ENCODE peak calls at places on chromosomes 3 and 15, in seven cellular contexts. One of them, this sample, is unnamed.

GRCh38 chr3:71891483-71891882 is 106.5 kb upstream of the PROK2 start:
- DNase-seq in Karpas-422: no peak
- DNase-seq in left ventricle myocardium inferior: no peak
- DNase-seq in HCT116: no peak
- DNase-seq in endodermal cell: no peak
- DNase-seq in breast epithelium: no peak
- DNase-seq in HL-60: no peak
- DNase-seq in this sample: no peak

GRCh38 chr3:2837893-2838292 is 272.3 kb downstream of the IL5RA start:
- DNase-seq in Karpas-422: no peak
- DNase-seq in left ventricle myocardium inferior: no peak
- DNase-seq in HCT116: no peak
- DNase-seq in endodermal cell: no peak
- DNase-seq in breast epithelium: no peak
- DNase-seq in HL-60: no peak
- DNase-seq in this sample: no peak

GRCh38 chr3:3089017-3089416 is 21.2 kb downstream of the IL5RA start:
- DNase-seq in Karpas-422: peak
- DNase-seq in left ventricle myocardium inferior: no peak
- DNase-seq in HCT116: no peak
- DNase-seq in endodermal cell: no peak
- DNase-seq in breast epithelium: no peak
- DNase-seq in HL-60: peak
- DNase-seq in this sample: no peak

GRCh38 chr3:93906245-93906644 is 67.5 kb downstream of the PROS1 start:
- DNase-seq in Karpas-422: no peak
- DNase-seq in left ventricle myocardium inferior: peak
- DNase-seq in HCT116: no peak
- DNase-seq in endodermal cell: no peak
- DNase-seq in breast epithelium: no peak
- DNase-seq in HL-60: no peak
- DNase-seq in this sample: no peak

GRCh38 chr15:57468486-57468885 is 92.2 kb downstream of the CGNL1 start:
- DNase-seq in Karpas-422: no peak
- DNase-seq in left ventricle myocardium inferior: no peak
- DNase-seq in HCT116: no peak
- DNase-seq in endodermal cell: no peak
- DNase-seq in breast epithelium: no peak
- DNase-seq in HL-60: no peak
- DNase-seq in this sample: no peak

GRCh38 chr3:183378008-183378407 is 50.4 kb downstream of the MCF2L2 start:
- DNase-seq in Karpas-422: no peak
- DNase-seq in left ventricle myocardium inferior: no peak
- DNase-seq in HCT116: no peak
- DNase-seq in endodermal cell: no peak
- DNase-seq in breast epithelium: no peak
- DNase-seq in HL-60: no peak
- DNase-seq in this sample: no peak

GRCh38 chr3:50167782-50168317 is 12.7 kb downstream of the SEMA3F start:
- DNase-seq in Karpas-422: peak
- DNase-seq in left ventricle myocardium inferior: no peak
- DNase-seq in HCT116: no peak
- DNase-seq in endodermal cell: peak
- DNase-seq in breast epithelium: no peak
- DNase-seq in HL-60: no peak
- DNase-seq in this sample: no peak

GRCh38 chr15:44676676-44677075 is 13.2 kb upstream of the SPG11 start:
- DNase-seq in Karpas-422: no peak
- DNase-seq in left ventricle myocardium inferior: no peak
- DNase-seq in HCT116: no peak
- DNase-seq in endodermal cell: no peak
- DNase-seq in breast epithelium: no peak
- DNase-seq in HL-60: no peak
- DNase-seq in this sample: no peak

GRCh38 chr3:197539651-197540051 is 16.1 kb downstream of the BDH1 start:
- DNase-seq in Karpas-422: no peak
- DNase-seq in left ventricle myocardium inferior: no peak
- DNase-seq in HCT116: peak
- DNase-seq in endodermal cell: peak
- DNase-seq in breast epithelium: no peak
- DNase-seq in HL-60: no peak
- DNase-seq in this sample: no peak

GRCh38 chr15:59896652-59897051 is 107.5 kb upstream of the FOXB1 start:
- DNase-seq in Karpas-422: no peak
- DNase-seq in left ventricle myocardium inferior: no peak
- DNase-seq in HCT116: no peak
- DNase-seq in endodermal cell: no peak
- DNase-seq in breast epithelium: no peak
- DNase-seq in HL-60: no peak
- DNase-seq in this sample: no peak

GRCh38 chr15:68318931-68319909 is 41.7 kb downstream of the FEM1B start:
- DNase-seq in Karpas-422: no peak
- DNase-seq in left ventricle myocardium inferior: no peak
- DNase-seq in HCT116: no peak
- DNase-seq in endodermal cell: peak
- DNase-seq in breast epithelium: peak
- DNase-seq in HL-60: no peak
- DNase-seq in this sample: no peak

GRCh38 chr15:39051931-39052705 is 487.5 kb upstream of the RASGRP1 start:
- DNase-seq in Karpas-422: no peak
- DNase-seq in left ventricle myocardium inferior: no peak
- DNase-seq in HCT116: no peak
- DNase-seq in endodermal cell: no peak
- DNase-seq in breast epithelium: no peak
- DNase-seq in HL-60: no peak
- DNase-seq in this sample: no peak

GRCh38 chr15:92158426-92158825 is 235.3 kb upstream of the ST8SIA2 start:
- DNase-seq in Karpas-422: no peak
- DNase-seq in left ventricle myocardium inferior: no peak
- DNase-seq in HCT116: peak
- DNase-seq in endodermal cell: peak
- DNase-seq in breast epithelium: no peak
- DNase-seq in HL-60: no peak
- DNase-seq in this sample: no peak

GRCh38 chr3:8853081-8853480 is 83.7 kb upstream of the OXTR start:
- DNase-seq in Karpas-422: no peak
- DNase-seq in left ventricle myocardium inferior: no peak
- DNase-seq in HCT116: no peak
- DNase-seq in endodermal cell: no peak
- DNase-seq in breast epithelium: no peak
- DNase-seq in HL-60: no peak
- DNase-seq in this sample: no peak

GRCh38 chr3:8964436-8965370 is 1.4 kb upstream of the RAD18 start:
- DNase-seq in Karpas-422: no peak
- DNase-seq in left ventricle myocardium inferior: no peak
- DNase-seq in HCT116: peak
- DNase-seq in endodermal cell: peak
- DNase-seq in breast epithelium: no peak
- DNase-seq in HL-60: no peak
- DNase-seq in this sample: no peak

GRCh38 chr15:60121845-60122244 is 117.7 kb downstream of the FOXB1 start:
- DNase-seq in Karpas-422: no peak
- DNase-seq in left ventricle myocardium inferior: no peak
- DNase-seq in HCT116: no peak
- DNase-seq in endodermal cell: no peak
- DNase-seq in breast epithelium: no peak
- DNase-seq in HL-60: no peak
- DNase-seq in this sample: no peak

GRCh38 chr3:76063019-76063418 is 277.7 kb upstream of the ZNF717 start:
- DNase-seq in Karpas-422: no peak
- DNase-seq in left ventricle myocardium inferior: no peak
- DNase-seq in HCT116: no peak
- DNase-seq in endodermal cell: no peak
- DNase-seq in breast epithelium: no peak
- DNase-seq in HL-60: no peak
- DNase-seq in this sample: no peak

GRCh38 chr15:67883228-67883773 is 43.5 kb upstream of the RNU6-1 start:
- DNase-seq in Karpas-422: no peak
- DNase-seq in left ventricle myocardium inferior: no peak
- DNase-seq in HCT116: no peak
- DNase-seq in endodermal cell: no peak
- DNase-seq in breast epithelium: no peak
- DNase-seq in HL-60: no peak
- DNase-seq in this sample: no peak

GRCh38 chr3:186920301-186920700 is 10.0 kb upstream of the ST6GAL1 start:
- DNase-seq in Karpas-422: no peak
- DNase-seq in left ventricle myocardium inferior: no peak
- DNase-seq in HCT116: no peak
- DNase-seq in endodermal cell: no peak
- DNase-seq in breast epithelium: no peak
- DNase-seq in HL-60: no peak
- DNase-seq in this sample: no peak

GRCh38 chr3:160006282-160007163 is 17.9 kb downstream of the IL12A start:
- DNase-seq in Karpas-422: peak
- DNase-seq in left ventricle myocardium inferior: no peak
- DNase-seq in HCT116: peak
- DNase-seq in endodermal cell: peak
- DNase-seq in breast epithelium: no peak
- DNase-seq in HL-60: no peak
- DNase-seq in this sample: no peak

GRCh38 chr15:63504979-63505841 is 817 bp downstream of the USP3 start:
- DNase-seq in Karpas-422: peak
- DNase-seq in left ventricle myocardium inferior: peak
- DNase-seq in HCT116: no peak
- DNase-seq in endodermal cell: peak
- DNase-seq in breast epithelium: peak
- DNase-seq in HL-60: no peak
- DNase-seq in this sample: no peak

GRCh38 chr3:181568693-181569092 is 143.0 kb upstream of the SOX2 start:
- DNase-seq in Karpas-422: no peak
- DNase-seq in left ventricle myocardium inferior: no peak
- DNase-seq in HCT116: no peak
- DNase-seq in endodermal cell: no peak
- DNase-seq in breast epithelium: no peak
- DNase-seq in HL-60: no peak
- DNase-seq in this sample: no peak

GRCh38 chr3:181569356-181569940 is 142.3 kb upstream of the SOX2 start:
- DNase-seq in Karpas-422: no peak
- DNase-seq in left ventricle myocardium inferior: no peak
- DNase-seq in HCT116: no peak
- DNase-seq in endodermal cell: no peak
- DNase-seq in breast epithelium: no peak
- DNase-seq in HL-60: no peak
- DNase-seq in this sample: no peak

GRCh38 chr3:181568248-181568647 is 143.5 kb upstream of the SOX2 start:
- DNase-seq in Karpas-422: no peak
- DNase-seq in left ventricle myocardium inferior: no peak
- DNase-seq in HCT116: no peak
- DNase-seq in endodermal cell: no peak
- DNase-seq in breast epithelium: no peak
- DNase-seq in HL-60: no peak
- DNase-seq in this sample: no peak

GRCh38 chr3:181572432-181572831 is 139.3 kb upstream of the SOX2 start:
- DNase-seq in Karpas-422: no peak
- DNase-seq in left ventricle myocardium inferior: no peak
- DNase-seq in HCT116: no peak
- DNase-seq in endodermal cell: no peak
- DNase-seq in breast epithelium: no peak
- DNase-seq in HL-60: no peak
- DNase-seq in this sample: no peak

GRCh38 chr3:181570472-181570871 is 141.3 kb upstream of the SOX2 start:
- DNase-seq in Karpas-422: no peak
- DNase-seq in left ventricle myocardium inferior: no peak
- DNase-seq in HCT116: no peak
- DNase-seq in endodermal cell: no peak
- DNase-seq in breast epithelium: no peak
- DNase-seq in HL-60: no peak
- DNase-seq in this sample: no peak
- H3K27ac ChIP-seq in Karpas-422: no peak
- H3K27ac ChIP-seq in left ventricle myocardium inferior: no peak
- H3K27ac ChIP-seq in HCT116: no peak
- H3K27ac ChIP-seq in endodermal cell: no peak
- H3K27ac ChIP-seq in breast epithelium: no peak
- H3K27ac ChIP-seq in HL-60: no peak
- H3K27ac ChIP-seq in this sample: peak

DNA sequence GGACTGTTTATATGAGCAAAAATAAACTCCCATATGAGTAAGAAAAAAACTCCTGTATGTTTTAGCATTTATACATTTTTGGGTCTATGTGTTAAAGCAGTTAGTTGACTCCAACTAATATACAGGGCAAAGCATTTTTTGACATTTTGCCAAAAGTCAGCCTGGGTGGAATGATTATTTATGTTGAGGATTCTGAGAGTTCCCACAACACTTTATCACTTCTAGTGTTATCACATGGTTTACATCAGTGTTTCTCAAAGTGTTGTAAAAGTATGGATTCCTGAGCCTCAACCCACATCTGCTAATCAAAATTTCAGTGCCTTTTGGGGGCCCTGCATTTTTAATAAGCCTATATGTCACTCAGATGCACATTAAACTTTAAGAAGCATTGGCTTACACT is 337.3 kb upstream of the WNT5A start:
- DNase-seq in Karpas-422: no peak
- DNase-seq in left ventricle myocardium inferior: no peak
- DNase-seq in HCT116: no peak
- DNase-seq in endodermal cell: no peak
- DNase-seq in breast epithelium: no peak
- DNase-seq in HL-60: no peak
- DNase-seq in this sample: no peak
- H3K27ac ChIP-seq in Karpas-422: no peak
- H3K27ac ChIP-seq in left ventricle myocardium inferior: no peak
- H3K27ac ChIP-seq in HCT116: no peak
- H3K27ac ChIP-seq in endodermal cell: no peak
- H3K27ac ChIP-seq in breast epithelium: no peak
- H3K27ac ChIP-seq in HL-60: no peak
- H3K27ac ChIP-seq in this sample: no peak

GRCh38 chr15:85716261-85716660 is 78.5 kb downstream of the KLHL25 start:
- DNase-seq in Karpas-422: no peak
- DNase-seq in left ventricle myocardium inferior: no peak
- DNase-seq in HCT116: no peak
- DNase-seq in endodermal cell: no peak
- DNase-seq in breast epithelium: no peak
- DNase-seq in HL-60: no peak
- DNase-seq in this sample: no peak

GRCh38 chr15:85722374-85722773 is 72.4 kb downstream of the KLHL25 start:
- DNase-seq in Karpas-422: no peak
- DNase-seq in left ventricle myocardium inferior: no peak
- DNase-seq in HCT116: no peak
- DNase-seq in endodermal cell: no peak
- DNase-seq in breast epithelium: no peak
- DNase-seq in HL-60: no peak
- DNase-seq in this sample: no peak

GRCh38 chr15:85722789-85723188 is 71.9 kb downstream of the KLHL25 start:
- DNase-seq in Karpas-422: no peak
- DNase-seq in left ventricle myocardium inferior: no peak
- DNase-seq in HCT116: no peak
- DNase-seq in endodermal cell: no peak
- DNase-seq in breast epithelium: no peak
- DNase-seq in HL-60: no peak
- DNase-seq in this sample: no peak

GRCh38 chr15:85717212-85717611 is 77.5 kb downstream of the KLHL25 start:
- DNase-seq in Karpas-422: no peak
- DNase-seq in left ventricle myocardium inferior: no peak
- DNase-seq in HCT116: no peak
- DNase-seq in endodermal cell: no peak
- DNase-seq in breast epithelium: no peak
- DNase-seq in HL-60: no peak
- DNase-seq in this sample: no peak

GRCh38 chr15:85718271-85718971 is 76.3 kb downstream of the KLHL25 start:
- DNase-seq in Karpas-422: peak
- DNase-seq in left ventricle myocardium inferior: no peak
- DNase-seq in HCT116: no peak
- DNase-seq in endodermal cell: no peak
- DNase-seq in breast epithelium: no peak
- DNase-seq in HL-60: no peak
- DNase-seq in this sample: no peak
- H3K27ac ChIP-seq in Karpas-422: peak
- H3K27ac ChIP-seq in left ventricle myocardium inferior: peak
- H3K27ac ChIP-seq in HCT116: no peak
- H3K27ac ChIP-seq in endodermal cell: no peak
- H3K27ac ChIP-seq in breast epithelium: peak
- H3K27ac ChIP-seq in HL-60: no peak
- H3K27ac ChIP-seq in this sample: no peak

GRCh38 chr3:195863121-195864061 is 45.0 kb downstream of the TNK2 start:
- DNase-seq in Karpas-422: peak
- DNase-seq in left ventricle myocardium inferior: peak
- DNase-seq in HCT116: peak
- DNase-seq in endodermal cell: peak
- DNase-seq in breast epithelium: peak
- DNase-seq in HL-60: peak
- DNase-seq in this sample: peak
- H3K27ac ChIP-seq in Karpas-422: no peak
- H3K27ac ChIP-seq in left ventricle myocardium inferior: peak
- H3K27ac ChIP-seq in HCT116: peak
- H3K27ac ChIP-seq in endodermal cell: no peak
- H3K27ac ChIP-seq in breast epithelium: peak
- H3K27ac ChIP-seq in HL-60: no peak
- H3K27ac ChIP-seq in this sample: peak